ENCODE peak calls at places on chromosome 16, in four cellular contexts. L is mesenchymal stem cell, M is Panc1, G is heart left ventricle. O is an unnamed sample.

GRCh38 chr16:89397331-89397861 is 93.0 kb downstream of the ANKRD11 start:
- DNase-seq in L (no peak), M (no peak), G (no peak), O (no peak)

GRCh38 chr16:20520103-20520502 is 56.1 kb downstream of the ACSM2B start:
- DNase-seq in L (no peak), M (no peak), G (no peak), O (no peak)

GRCh38 chr16:47568355-47568754 is 107.2 kb downstream of the PHKB start:
- DNase-seq in L (no peak), M (no peak), G (no peak), O (no peak)

GRCh38 chr16:74455619-74456289 is 34.5 kb upstream of the CLEC18B start:
- DNase-seq in L (peak; percentile 67), M (no peak), G (no peak), O (no peak)

GRCh38 chr16:76900285-76901263 is 290.4 kb upstream of the MON1B start:
- DNase-seq in L (no peak), M (no peak), G (no peak), O (no peak)

GRCh38 chr16:47359478-47359877 is 101.4 kb downstream of the ITFG1 start:
- DNase-seq in L (no peak), M (no peak), G (peak; percentile 13), O (no peak)

GRCh38 chr16:14475370-14476139 is 154.5 kb downstream of the PARN start:
- DNase-seq in L (no peak), M (peak; percentile 50), G (no peak), O (peak; percentile 62)

GRCh38 chr16:86091976-86092375 is 193.0 kb downstream of the IRF8 start:
- DNase-seq in L (no peak), M (no peak), G (no peak), O (no peak)

GRCh38 chr16:58426095-58426494 is 33.8 kb downstream of the GINS3 start:
- DNase-seq in L (no peak), M (no peak), G (no peak), O (no peak)

GRCh38 chr16:13436641-13437423 is 483.1 kb upstream of the ERCC4 start:
- DNase-seq in L (no peak), M (no peak), G (no peak), O (no peak)

GRCh38 chr16:8346291-8346690 is 244.0 kb downstream of the TMEM114 start:
- DNase-seq in L (no peak), M (no peak), G (no peak), O (no peak)

GRCh38 chr16:21708533-21709115 is 44.9 kb downstream of the OTOA start:
- DNase-seq in L (peak; percentile 67), M (peak; percentile 51), G (peak; percentile 58), O (peak; percentile 49)

GRCh38 chr16:47395733-47396503 is 64.9 kb downstream of the ITFG1 start:
- DNase-seq in L (no peak), M (no peak), G (no peak), O (no peak)

GRCh38 chr16:58299757-58300349 is 5.0 kb upstream of the PRSS54 start:
- DNase-seq in L (no peak), M (no peak), G (no peak), O (peak; percentile 24)

GRCh38 chr16:14527411-14528044 is 102.5 kb downstream of the PARN start:
- DNase-seq in L (peak; percentile 65), M (no peak), G (no peak), O (no peak)

GRCh38 chr16:56354016-56354415 is 71.3 kb downstream of the AMFR start:
- DNase-seq in L (no peak), M (no peak), G (no peak), O (no peak)

GRCh38 chr16:56776562-56776961 is 46.6 kb downstream of the NUP93 start:
- DNase-seq in L (no peak), M (no peak), G (peak; percentile 13), O (peak; percentile 60)

GRCh38 chr16:50991006-50991405 is 160.1 kb downstream of the SALL1 start:
- DNase-seq in L (no peak), M (no peak), G (no peak), O (no peak)

GRCh38 chr16:4692460-4693295 is 684 bp upstream of the NUDT16L1 start:
- DNase-seq in L (peak; percentile 8), M (no peak), G (no peak), O (no peak)

GRCh38 chr16:50598256-50598894 is 50.2 kb downstream of the NKD1 start:
- DNase-seq in L (no peak), M (no peak), G (peak; percentile 78), O (no peak)

GRCh38 chr16:86882586-86883280 is 304.4 kb downstream of the FOXL1 start:
- DNase-seq in L (peak; percentile 62), M (no peak), G (peak; percentile 55), O (peak; percentile 99)

GRCh38 chr16:46885960-46886763 is 2.0 kb downstream of the GPT2 start:
- DNase-seq in L (peak; percentile 57), M (no peak), G (no peak), O (peak; percentile 25)

GRCh38 chr16:29784157-29784556 is 6.1 kb downstream of the ZG16 start:
- DNase-seq in L (no peak), M (no peak), G (no peak), O (no peak)

GRCh38 chr16:89862732-89863131 is 10.7 kb upstream of the TCF25 start:
- DNase-seq in L (no peak), M (no peak), G (no peak), O (no peak)

GRCh38 chr16:70737377-70738082 is 51.7 kb upstream of the MTSS2 start:
- DNase-seq in L (peak; percentile 93), M (no peak), G (peak; percentile 77), O (peak; percentile 39)

GRCh38 chr16:22813223-22813945 is 578 bp upstream of the HS3ST2 start:
- DNase-seq in L (peak; percentile 15), M (no peak), G (peak; percentile 50), O (peak; percentile 44)

GRCh38 chr16:69796285-69797118 is 34.4 kb downstream of the WWP2 start:
- DNase-seq in L (peak; percentile 66), M (peak; percentile 48), G (peak; percentile 32), O (no peak)

GRCh38 chr16:20674684-20675487 is 22.6 kb downstream of the ACSM1 start:
- DNase-seq in L (no peak), M (no peak), G (no peak), O (no peak)

GRCh38 chr16:31130336-31130812 is 5.2 kb downstream of the PRSS8 start:
- DNase-seq in L (no peak), M (no peak), G (no peak), O (no peak)

GRCh38 chr16:14358697-14359305 is 271.3 kb downstream of the PARN start:
- DNase-seq in L (no peak), M (no peak), G (no peak), O (peak; percentile 33)

GRCh38 chr16:64238576-64238975 is 883.3 kb downstream of the CDH11 start:
- DNase-seq in L (no peak), M (no peak), G (no peak), O (no peak)

GRCh38 chr16:56041556-56042140 is 149.6 kb upstream of the GNAO1 start:
- DNase-seq in L (no peak), M (no peak), G (peak; percentile 22), O (peak; percentile 39)

GRCh38 chr16:53726625-53727024 is 22.7 kb downstream of the FTO start:
- DNase-seq in L (peak; percentile 31), M (no peak), G (no peak), O (peak; percentile 85)

GRCh38 chr16:12228079-12228606 is 251.6 kb downstream of the SNX29 start:
- DNase-seq in L (no peak), M (no peak), G (no peak), O (no peak)
- H3K4me3 ChIP-seq in L (no peak overlapping the region), M (no peak overlapping the region), G (no peak overlapping the region), O (no peak overlapping the region)

GRCh38 chr16:1670371-1670770 is 7.7 kb upstream of the JPT2 start:
- DNase-seq in L (no peak), M (no peak), G (no peak), O (no peak)

GRCh38 chr16:1667916-1668315 is 10.2 kb upstream of the JPT2 start:
- DNase-seq in L (no peak), M (no peak), G (no peak), O (no peak)

GRCh38 chr16:1669698-1670097 is 8.4 kb upstream of the JPT2 start:
- DNase-seq in L (no peak), M (no peak), G (no peak), O (no peak)

GRCh38 chr16:1667271-1667670 is 10.8 kb upstream of the JPT2 start:
- DNase-seq in L (no peak), M (no peak), G (no peak), O (no peak)

GRCh38 chr16:1668612-1669319 is 9.3 kb upstream of the JPT2 start:
- DNase-seq in L (no peak), M (no peak), G (no peak), O (no peak)
- H3K36me3 ChIP-seq in L (peaks cover 97% of the 10 kb centered on the region), M (peaks cover 24% of the 10 kb centered on the region), G (peaks cover 45% of the 10 kb centered on the region), O (peaks cover 63% of the 10 kb centered on the region)

GRCh38 chr16:35598696-35599332 is 2139.4 kb downstream of the TP53TG3F start:
- DNase-seq in L (no peak), M (no peak), G (no peak), O (peak; percentile 57)

GRCh38 chr16:35602116-35602515 is 2142.7 kb downstream of the TP53TG3F start:
- DNase-seq in L (no peak), M (no peak), G (no peak), O (no peak)

GRCh38 chr16:35599429-35600165 is 2140.2 kb downstream of the TP53TG3F start:
- DNase-seq in L (no peak), M (no peak), G (no peak), O (no peak)

DNA sequence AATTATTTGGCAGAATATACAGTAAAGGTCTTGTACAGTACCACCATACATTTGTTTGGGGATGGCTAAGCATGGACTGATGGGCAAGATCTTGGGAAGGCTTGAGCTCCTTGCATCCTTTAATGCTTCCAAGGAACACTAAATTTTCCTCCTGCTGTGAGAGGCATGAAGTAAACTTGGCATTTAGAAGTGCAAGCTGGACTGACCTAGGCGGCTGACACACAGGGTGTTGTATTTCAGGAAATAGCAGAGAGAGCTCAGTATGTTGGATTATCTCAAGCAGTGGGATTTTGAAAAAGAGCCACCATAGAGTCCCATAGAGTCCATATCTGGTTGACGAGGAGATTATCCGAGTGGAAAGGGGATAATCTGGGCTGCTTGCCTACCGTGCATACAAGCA is 2137.1 kb downstream of the TP53TG3F start:
- DNase-seq in L (no peak), M (no peak), G (no peak), O (peak; percentile 56)
- H3K9me3 ChIP-seq in L (peaks cover 4% of the 10 kb centered on the region), M (no peaks in the 10 kb centered on the region), G (no peaks in the 10 kb centered on the region), O (no peaks in the 10 kb centered on the region)

GRCh38 chr16:66020061-66020460 is 346.4 kb upstream of the CDH5 start:
- DNase-seq in L (no peak), M (no peak), G (no peak), O (no peak)
- H3K4me3 ChIP-seq in L (no peak overlapping the region), M (no peak overlapping the region), G (no peak overlapping the region), O (no peak overlapping the region)

GRCh38 chr16:75622762-75623605 is at the start of gene ADAT1:
- DNase-seq in L (peak; percentile 99), M (peak; percentile 81), G (peak; percentile 98), O (peak; percentile 95)
- H3K36me3 ChIP-seq in L (peaks cover 52% of the 10 kb centered on the region), M (peaks cover 3% of the 10 kb centered on the region), G (no peaks in the 10 kb centered on the region), O (peaks cover 3% of the 10 kb centered on the region)

GRCh38 chr16:10386517-10387377 is 886 bp downstream of the ATF7IP2 start:
- DNase-seq in L (peak; percentile 28), M (no peak), G (no peak), O (no peak)
- H3K9me3 ChIP-seq in L (no peaks in the 10 kb centered on the region), M (no peaks in the 10 kb centered on the region), G (peaks cover 9% of the 10 kb centered on the region), O (peaks cover 7% of the 10 kb centered on the region)

GRCh38 chr16:84841787-84842300 is 22.1 kb downstream of the CRISPLD2 start:
- DNase-seq in L (no peak), M (no peak), G (no peak), O (no peak)
- H3K4me3 ChIP-seq in L (no peak overlapping the region), M (no peak overlapping the region), G (no peak overlapping the region), O (no peak overlapping the region)

GRCh38 chr16:1554826-1555445 is 21.5 kb downstream of the TMEM204 start:
- DNase-seq in L (no peak), M (no peak), G (no peak), O (no peak)
- H3K36me3 ChIP-seq in L (peaks cover 70% of the 10 kb centered on the region), M (no peaks in the 10 kb centered on the region), G (peaks cover 31% of the 10 kb centered on the region), O (peaks cover 13% of the 10 kb centered on the region)

O was measured in MG63.